ENCODE peak calls at places on chromosomes 1 and 21, in four cellular contexts. One of them, this sample, is unnamed.

GRCh38 chr1:64061430-64062104 is 141.9 kb upstream of the UBE2U start:
- DNase-seq in GM12878: no peak
- DNase-seq in A549: no peak
- DNase-seq in K562: no peak
- DNase-seq in this sample: no peak

GRCh38 chr1:211371406-211372105 is 44.9 kb downstream of the TRAF5 start:
- DNase-seq in GM12878: no peak
- DNase-seq in A549: no peak
- DNase-seq in K562: no peak
- DNase-seq in this sample: no peak

GRCh38 chr1:221336141-221336540 is 405.7 kb downstream of the DUSP10 start:
- DNase-seq in GM12878: no peak
- DNase-seq in A549: no peak
- DNase-seq in K562: no peak
- DNase-seq in this sample: peak; percentile 11

GRCh38 chr1:248686815-248687214 is 15.8 kb downstream of the OR14I1 start:
- DNase-seq in GM12878: peak; percentile 43
- DNase-seq in A549: no peak
- DNase-seq in K562: no peak
- DNase-seq in this sample: no peak

GRCh38 chr1:50349242-50349565 is 74.0 kb downstream of the DMRTA2 start:
- DNase-seq in GM12878: no peak
- DNase-seq in A549: no peak
- DNase-seq in K562: no peak
- DNase-seq in this sample: no peak

GRCh38 chr1:204975568-204976235 is 67.3 kb upstream of the CNTN2 start:
- DNase-seq in GM12878: no peak
- DNase-seq in A549: peak; percentile 91
- DNase-seq in K562: peak; percentile 82
- DNase-seq in this sample: peak; percentile 21

GRCh38 chr21:9837946-9838801 is 683.2 kb upstream of the TPTE start:
- DNase-seq in GM12878: no peak
- DNase-seq in A549: no peak
- DNase-seq in K562: peak; percentile 35
- DNase-seq in this sample: no peak

GRCh38 chr1:67019600-67020136 is 34.3 kb downstream of the SLC35D1 start:
- DNase-seq in GM12878: no peak
- DNase-seq in A549: no peak
- DNase-seq in K562: no peak
- DNase-seq in this sample: no peak

GRCh38 chr1:19682901-19683300 is 18.2 kb downstream of the HTR6 start:
- DNase-seq in GM12878: no peak
- DNase-seq in A549: no peak
- DNase-seq in K562: no peak
- DNase-seq in this sample: no peak

GRCh38 chr1:85319488-85319887 is 43.1 kb upstream of the BCL10 start:
- DNase-seq in GM12878: no peak
- DNase-seq in A549: no peak
- DNase-seq in K562: no peak
- DNase-seq in this sample: no peak

GRCh38 chr1:198178615-198179014 is 21.8 kb downstream of the NEK7 start:
- DNase-seq in GM12878: no peak
- DNase-seq in A549: no peak
- DNase-seq in K562: no peak
- DNase-seq in this sample: no peak

GRCh38 chr1:198175418-198176170 is 18.8 kb downstream of the NEK7 start:
- DNase-seq in GM12878: no peak
- DNase-seq in A549: no peak
- DNase-seq in K562: no peak
- DNase-seq in this sample: no peak

GRCh38 chr1:198176179-198176578 is 19.4 kb downstream of the NEK7 start:
- DNase-seq in GM12878: no peak
- DNase-seq in A549: no peak
- DNase-seq in K562: no peak
- DNase-seq in this sample: no peak

GRCh38 chr1:198183605-198184004 is 26.8 kb downstream of the NEK7 start:
- DNase-seq in GM12878: no peak
- DNase-seq in A549: no peak
- DNase-seq in K562: no peak
- DNase-seq in this sample: no peak

GRCh38 chr1:198179556-198179981 is 22.8 kb downstream of the NEK7 start:
- DNase-seq in GM12878: no peak
- DNase-seq in A549: no peak
- DNase-seq in K562: no peak
- DNase-seq in this sample: no peak
- TF ChIP-seq POLR2AphosphoS2 in GM12878: no peak
- TF ChIP-seq POLR2AphosphoS2 in A549: no peak
- TF ChIP-seq POLR2AphosphoS2 in K562: no peak
- TF ChIP-seq POLR2AphosphoS2 in this sample: no peak

GRCh38 chr21:41365377-41366107 is 3.7 kb downstream of the MX2 start:
- DNase-seq in GM12878: no peak
- DNase-seq in A549: no peak
- DNase-seq in K562: no peak
- DNase-seq in this sample: no peak
- TF ChIP-seq POLR2AphosphoS2 in GM12878: no peak
- TF ChIP-seq POLR2AphosphoS2 in A549: no peak
- TF ChIP-seq POLR2AphosphoS2 in K562: no peak
- TF ChIP-seq POLR2AphosphoS2 in this sample: no peak

GRCh38 chr1:162157469-162157868 is 88.0 kb downstream of the NOS1AP start:
- DNase-seq in GM12878: no peak
- DNase-seq in A549: no peak
- DNase-seq in K562: no peak
- DNase-seq in this sample: no peak

GRCh38 chr1:162150112-162150511 is 80.6 kb downstream of the NOS1AP start:
- DNase-seq in GM12878: no peak
- DNase-seq in A549: no peak
- DNase-seq in K562: no peak
- DNase-seq in this sample: no peak

GRCh38 chr1:162153374-162153773 is 83.9 kb downstream of the NOS1AP start:
- DNase-seq in GM12878: no peak
- DNase-seq in A549: no peak
- DNase-seq in K562: no peak
- DNase-seq in this sample: no peak

GRCh38 chr1:162147760-162148159 is 78.3 kb downstream of the NOS1AP start:
- DNase-seq in GM12878: no peak
- DNase-seq in A549: no peak
- DNase-seq in K562: no peak
- DNase-seq in this sample: peak; percentile 47

GRCh38 chr1:162151900-162152829 is 82.7 kb downstream of the NOS1AP start:
- DNase-seq in GM12878: no peak
- DNase-seq in A549: no peak
- DNase-seq in K562: no peak
- DNase-seq in this sample: peak; percentile 77
- TF ChIP-seq POLR2AphosphoS2 in GM12878: no peak
- TF ChIP-seq POLR2AphosphoS2 in A549: no peak
- TF ChIP-seq POLR2AphosphoS2 in K562: no peak
- TF ChIP-seq POLR2AphosphoS2 in this sample: no peak

DNA sequence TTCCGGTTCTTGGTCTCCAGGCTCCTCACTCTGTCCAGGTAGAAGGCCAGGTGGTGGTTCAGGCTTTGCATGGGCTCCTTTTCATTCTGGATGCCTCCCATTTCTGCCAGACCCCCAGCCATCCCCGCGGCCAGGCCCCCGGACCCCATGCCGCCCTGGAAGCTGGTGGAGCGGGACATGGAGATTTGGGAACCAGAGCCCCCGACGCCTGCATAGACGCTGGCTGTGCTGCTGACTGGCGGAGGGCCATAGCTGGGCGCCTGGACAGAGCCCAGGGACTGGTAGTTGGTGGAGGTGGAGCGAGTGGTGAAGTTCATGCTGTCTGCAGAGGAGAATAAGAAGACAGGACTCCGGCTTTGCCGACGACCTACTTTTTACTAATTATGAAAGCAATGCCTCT is 7.1 kb upstream of the SHCBP1L start:
- DNase-seq in GM12878: no peak
- DNase-seq in A549: no peak
- DNase-seq in K562: no peak
- DNase-seq in this sample: no peak
- TF ChIP-seq POLR2AphosphoS2 in GM12878: no peak
- TF ChIP-seq POLR2AphosphoS2 in A549: no peak
- TF ChIP-seq POLR2AphosphoS2 in K562: no peak
- TF ChIP-seq POLR2AphosphoS2 in this sample: no peak

GRCh38 chr1:177872563-177872900 is 97.3 kb downstream of the SEC16B start:
- DNase-seq in GM12878: no peak
- DNase-seq in A549: no peak
- DNase-seq in K562: no peak
- DNase-seq in this sample: peak; percentile 64

GRCh38 chr1:177877086-177877485 is 92.8 kb downstream of the SEC16B start:
- DNase-seq in GM12878: no peak
- DNase-seq in A549: no peak
- DNase-seq in K562: no peak
- DNase-seq in this sample: no peak

GRCh38 chr1:177869586-177869985 is 100.3 kb downstream of the SEC16B start:
- DNase-seq in GM12878: no peak
- DNase-seq in A549: no peak
- DNase-seq in K562: no peak
- DNase-seq in this sample: no peak

GRCh38 chr1:177871633-177872562 is 98.0 kb downstream of the SEC16B start:
- DNase-seq in GM12878: no peak
- DNase-seq in A549: no peak
- DNase-seq in K562: no peak
- DNase-seq in this sample: no peak

DNA sequence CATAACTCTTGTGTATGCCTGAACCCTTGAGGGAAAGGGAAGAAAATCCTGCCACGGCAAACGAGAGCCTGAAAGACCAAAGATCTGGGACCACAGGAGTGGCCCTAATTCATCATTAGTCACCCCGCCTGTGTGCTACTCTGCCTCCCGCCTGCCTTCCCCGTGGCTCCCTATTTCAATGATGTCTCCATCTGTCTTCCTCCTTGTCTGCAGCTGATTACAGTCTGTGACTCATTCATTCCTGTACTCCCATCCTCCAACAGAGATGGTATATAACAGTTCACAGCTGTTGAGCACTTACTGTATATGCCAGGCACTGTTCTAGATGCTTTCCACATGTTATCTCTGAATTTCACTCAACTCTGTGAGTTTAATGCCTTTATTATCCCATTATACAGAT is 96.6 kb downstream of the SEC16B start:
- DNase-seq in GM12878: no peak
- DNase-seq in A549: no peak
- DNase-seq in K562: no peak
- DNase-seq in this sample: peak; percentile 3
- TF ChIP-seq POLR2AphosphoS2 in GM12878: no peak
- TF ChIP-seq POLR2AphosphoS2 in A549: no peak
- TF ChIP-seq POLR2AphosphoS2 in K562: no peak
- TF ChIP-seq POLR2AphosphoS2 in this sample: no peak

GRCh38 chr1:41805771-41806471 is 112.8 kb downstream of the HIVEP3 start:
- DNase-seq in GM12878: no peak
- DNase-seq in A549: no peak
- DNase-seq in K562: no peak
- DNase-seq in this sample: no peak
- TF ChIP-seq POLR2AphosphoS2 in GM12878: no peak
- TF ChIP-seq POLR2AphosphoS2 in A549: no peak
- TF ChIP-seq POLR2AphosphoS2 in K562: no peak
- TF ChIP-seq POLR2AphosphoS2 in this sample: no peak

GRCh38 chr1:1599919-1600860 is at the start of gene FNDC10:
- DNase-seq in GM12878: no peak
- DNase-seq in A549: no peak
- DNase-seq in K562: peak; percentile 79
- DNase-seq in this sample: no peak

GRCh38 chr1:1601564-1602320 is 1.8 kb upstream of the FNDC10 start:
- DNase-seq in GM12878: no peak
- DNase-seq in A549: no peak
- DNase-seq in K562: no peak
- DNase-seq in this sample: no peak

GRCh38 chr1:1602321-1602931 is 2.5 kb upstream of the FNDC10 start:
- DNase-seq in GM12878: no peak
- DNase-seq in A549: no peak
- DNase-seq in K562: no peak
- DNase-seq in this sample: no peak

GRCh38 chr1:1599030-1599916 is 662 bp downstream of the FNDC10 start:
- DNase-seq in GM12878: no peak
- DNase-seq in A549: no peak
- DNase-seq in K562: peak; percentile 74
- DNase-seq in this sample: no peak

DNA sequence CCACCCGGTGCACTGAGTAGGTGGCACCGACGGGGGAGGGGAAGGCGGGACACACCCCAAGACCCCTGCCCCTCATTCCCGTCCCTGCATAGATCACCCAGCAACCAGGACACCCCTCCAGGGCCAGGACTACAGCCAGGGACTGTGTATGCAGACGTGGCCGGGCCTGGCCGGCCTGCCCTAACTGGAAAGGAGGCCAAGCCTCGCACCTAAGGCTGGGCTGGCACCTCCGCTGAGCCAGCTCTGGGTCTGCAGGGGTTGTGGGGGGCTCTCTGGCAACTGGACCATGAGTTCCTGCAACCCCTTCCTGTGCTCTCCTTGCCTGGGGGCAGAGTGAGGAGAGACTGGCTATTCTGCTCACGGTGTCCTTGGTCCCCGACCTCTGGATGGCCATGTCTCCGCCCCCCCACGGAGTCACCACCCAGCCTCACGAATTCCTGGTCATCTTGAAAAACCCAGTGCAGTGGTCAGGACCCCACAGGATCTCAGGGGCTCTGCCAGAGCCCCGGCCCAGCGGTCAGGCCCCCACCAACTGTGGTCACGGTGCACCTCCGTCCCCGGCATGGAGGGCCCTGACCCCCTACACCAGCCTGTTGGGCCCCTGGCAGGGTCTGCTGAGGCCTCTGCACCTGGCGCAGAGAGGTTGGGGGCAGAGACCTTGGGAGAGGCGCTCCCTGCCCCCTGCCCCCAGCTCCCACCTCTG is 1.1 kb upstream of the FNDC10 start:
- DNase-seq in GM12878: no peak
- DNase-seq in A549: no peak
- DNase-seq in K562: no peak
- DNase-seq in this sample: no peak
- TF ChIP-seq POLR2AphosphoS2 in GM12878: no peak
- TF ChIP-seq POLR2AphosphoS2 in A549: no peak
- TF ChIP-seq POLR2AphosphoS2 in K562: no peak
- TF ChIP-seq POLR2AphosphoS2 in this sample: no peak

This sample was measured in HepG2.